ENCODE peak calls at places on chromosomes 12 and 14, in ten cellular contexts. Y is tibial nerve; G is GM12878; E is CD4-positive, CD25-positive, alpha-beta regulatory T cell; D is esophagus squamous epithelium; F is mammary epithelial cell; O is tibial artery; X is lower lobe of right lung; M is IMR-90; C is CD4-positive, alpha-beta memory T cell. R is an unnamed sample.

GRCh38 chr12:15522574-15523187 is 200.4 kb downstream of the PTPRO start:
- DNase-seq in F (peak; percentile 39), Y (no peak), X (no peak), D (no peak), G (no peak), O (no peak), M (peak; percentile 34), E (no peak), C (no peak), R (no peak)

GRCh38 chr14:68476212-68476964 is 316.5 kb downstream of the ZFP36L1 start:
- DNase-seq in O (peak; percentile 90), X (peak; percentile 72), C (no peak), E (no peak), M (peak; percentile 84), Y (peak; percentile 79), G (peak; percentile 93), D (no peak), F (peak; percentile 93), R (no peak)

GRCh38 chr12:131831635-131832041 is 3.4 kb downstream of the MMP17 start:
- DNase-seq in C (no peak), D (no peak), G (no peak), M (peak; percentile 53), Y (no peak), E (no peak), F (peak; percentile 14), X (no peak), O (no peak), R (no peak)

GRCh38 chr12:121005346-121005815 is 10.9 kb downstream of the C12orf43 start:
- DNase-seq in M (peak; percentile 23), X (no peak), O (no peak), Y (no peak), F (peak; percentile 32), G (no peak), D (no peak), C (no peak), E (peak; percentile 7), R (no peak)

GRCh38 chr12:66387067-66387466 is 84.8 kb downstream of the HELB start:
- DNase-seq in O (no peak), G (no peak), E (no peak), F (no peak), X (no peak), C (no peak), D (no peak), M (no peak), Y (no peak), R (no peak)

GRCh38 chr14:23539209-23539866 is 12.2 kb downstream of the ZFHX2 start:
- DNase-seq in X (no peak), M (peak; percentile 28), F (peak; percentile 9), Y (no peak), O (no peak), E (no peak), G (no peak), D (no peak), C (no peak), R (no peak)

GRCh38 chr12:30617568-30617967 is 78.1 kb downstream of the IPO8 start:
- DNase-seq in O (no peak), F (no peak), E (no peak), Y (no peak), G (no peak), X (no peak), M (no peak), C (no peak), D (no peak), R (no peak)

GRCh38 chr12:40226652-40227051 is 1.9 kb downstream of the LRRK2 start:
- DNase-seq in Y (peak; percentile 67), E (no peak), D (no peak), M (peak; percentile 73), C (no peak), O (peak; percentile 76), X (no peak), F (peak; percentile 72), G (no peak), R (no peak)

GRCh38 chr14:73244541-73244940 is 7.2 kb downstream of the PAPLN start:
- DNase-seq in M (no peak), G (no peak), O (no peak), F (no peak), E (no peak), C (no peak), D (no peak), Y (no peak), X (no peak), R (no peak)

GRCh38 chr12:124774054-124774461 is 89.6 kb downstream of the SCARB1 start:
- DNase-seq in X (peak; percentile 65), F (no peak), Y (no peak), E (no peak), M (no peak), O (no peak), C (no peak), D (no peak), G (no peak), R (no peak)

GRCh38 chr12:42145552-42146215 is 1.0 kb upstream of the GXYLT1 start:
- DNase-seq in F (no peak), M (peak; percentile 2), X (no peak), C (no peak), E (no peak), O (no peak), Y (no peak), D (no peak), G (no peak), R (no peak)
- H3K4me3 ChIP-seq in F (no peak overlapping the region), M (no peak overlapping the region), X (peak overlapping the region; percentile 67), C (peak overlapping the region; percentile 80), E (peak overlapping the region; percentile 88), O (peak overlapping the region; percentile 68), Y (peak overlapping the region; percentile 68), D (peak overlapping the region; percentile 98), G (peak overlapping the region; percentile 82), R (peak overlapping the region; percentile 87)

DNA sequence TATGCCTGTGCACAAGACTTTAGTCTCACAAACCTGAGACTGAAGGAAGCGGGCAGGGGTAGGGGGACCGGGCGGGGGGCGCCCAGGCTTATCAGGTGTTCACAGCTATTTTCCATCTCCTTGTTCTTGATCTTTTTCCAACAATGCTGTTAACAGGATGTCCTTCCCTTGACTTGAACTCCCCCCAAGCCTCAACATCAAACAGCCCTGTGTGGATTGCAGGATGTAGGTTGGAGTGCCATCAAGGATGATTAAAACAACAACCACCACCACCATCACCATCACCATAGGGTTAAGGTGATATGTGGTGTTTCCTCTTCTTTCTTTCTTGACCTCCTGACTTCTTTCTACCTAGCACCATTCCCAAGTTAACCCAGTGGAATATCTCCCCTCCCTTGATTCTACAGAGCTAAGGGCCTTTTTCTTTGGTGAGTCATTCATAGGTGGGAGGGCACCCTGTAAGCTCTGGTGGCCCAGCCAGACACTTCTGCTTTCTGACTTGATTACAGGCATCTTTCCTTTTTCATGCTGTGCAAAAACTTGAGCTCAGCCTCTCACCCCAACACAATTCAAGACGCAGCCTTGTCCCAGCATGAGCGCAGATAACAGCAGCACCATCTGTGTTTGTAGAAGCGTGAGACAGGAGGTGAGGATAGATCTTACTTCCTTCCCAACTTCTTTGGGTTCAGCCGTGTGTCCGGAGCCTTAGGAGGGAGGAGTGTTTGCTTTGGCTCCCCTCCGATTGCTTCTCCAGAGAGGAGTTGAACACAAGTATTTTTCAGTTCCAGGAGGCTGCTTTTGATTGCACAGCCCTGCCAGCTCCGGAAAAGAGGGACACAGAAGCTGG is 26.8 kb downstream of the FLVCR2 start:
- DNase-seq in X (no peak), E (no peak), O (peak; percentile 41), F (no peak), G (no peak), C (no peak), Y (peak; percentile 57), M (no peak), D (no peak), R (no peak)
- H3K27ac ChIP-seq in X (peak overlapping the region; percentile 70), E (no peak overlapping the region), O (no peak overlapping the region), F (no peak overlapping the region), G (no peak overlapping the region), C (no peak overlapping the region), Y (peak overlapping the region; percentile 73), M (no peak overlapping the region), D (no peak overlapping the region), R (no peak overlapping the region)

DNA sequence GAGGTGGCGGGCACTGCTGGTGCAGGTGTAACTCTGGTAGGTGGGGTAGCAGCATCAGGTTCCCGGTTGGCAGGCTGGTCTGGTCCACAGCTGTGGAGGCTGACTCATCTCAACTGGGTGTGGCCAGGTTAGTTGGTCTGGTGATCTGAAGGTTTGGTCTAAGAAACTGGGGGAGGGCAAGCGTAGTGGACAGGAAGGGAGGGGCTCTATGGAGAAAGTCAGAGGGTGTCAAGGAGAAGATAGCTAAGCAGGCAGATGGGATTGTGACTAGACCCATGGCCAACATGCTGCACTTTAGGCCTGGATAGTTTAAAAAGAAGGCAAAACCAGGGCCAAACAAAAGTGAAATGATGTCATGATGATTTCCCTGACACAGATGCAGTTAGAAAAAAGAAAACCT is 7.9 kb downstream of the TRIM9 start:
- DNase-seq in M (no peak), X (no peak), D (no peak), E (no peak), Y (no peak), O (no peak), C (no peak), F (peak; percentile 86), G (no peak), R (no peak)
- H3K9me3 ChIP-seq in M (no peaks in the 10 kb centered on the region), X (no peaks in the 10 kb centered on the region), D (no peaks in the 10 kb centered on the region), E (no peaks in the 10 kb centered on the region), Y (no peaks in the 10 kb centered on the region), O (no peaks in the 10 kb centered on the region), C (no peaks in the 10 kb centered on the region), F (no peaks in the 10 kb centered on the region), G (no peaks in the 10 kb centered on the region), R (no peaks in the 10 kb centered on the region)

GRCh38 chr14:103905861-103906456 is 22.3 kb upstream of the TDRD9 start:
- DNase-seq in E (no peak), C (no peak), D (no peak), O (no peak), G (no peak), Y (no peak), F (no peak), X (peak; percentile 36), M (no peak), R (no peak)

GRCh38 chr14:103910984-103911383 is 17.3 kb upstream of the TDRD9 start:
- DNase-seq in C (no peak), M (no peak), O (no peak), F (no peak), E (no peak), X (peak; percentile 27), D (no peak), Y (no peak), G (no peak), R (no peak)

GRCh38 chr14:103908580-103908979 is 19.7 kb upstream of the TDRD9 start:
- DNase-seq in D (no peak), M (no peak), C (no peak), G (no peak), Y (no peak), O (no peak), X (no peak), E (no peak), F (no peak), R (no peak)

GRCh38 chr14:103909531-103910261 is 18.6 kb upstream of the TDRD9 start:
- DNase-seq in D (no peak), E (no peak), C (no peak), F (no peak), X (peak; percentile 41), M (no peak), G (no peak), O (no peak), Y (no peak), R (no peak)

DNA sequence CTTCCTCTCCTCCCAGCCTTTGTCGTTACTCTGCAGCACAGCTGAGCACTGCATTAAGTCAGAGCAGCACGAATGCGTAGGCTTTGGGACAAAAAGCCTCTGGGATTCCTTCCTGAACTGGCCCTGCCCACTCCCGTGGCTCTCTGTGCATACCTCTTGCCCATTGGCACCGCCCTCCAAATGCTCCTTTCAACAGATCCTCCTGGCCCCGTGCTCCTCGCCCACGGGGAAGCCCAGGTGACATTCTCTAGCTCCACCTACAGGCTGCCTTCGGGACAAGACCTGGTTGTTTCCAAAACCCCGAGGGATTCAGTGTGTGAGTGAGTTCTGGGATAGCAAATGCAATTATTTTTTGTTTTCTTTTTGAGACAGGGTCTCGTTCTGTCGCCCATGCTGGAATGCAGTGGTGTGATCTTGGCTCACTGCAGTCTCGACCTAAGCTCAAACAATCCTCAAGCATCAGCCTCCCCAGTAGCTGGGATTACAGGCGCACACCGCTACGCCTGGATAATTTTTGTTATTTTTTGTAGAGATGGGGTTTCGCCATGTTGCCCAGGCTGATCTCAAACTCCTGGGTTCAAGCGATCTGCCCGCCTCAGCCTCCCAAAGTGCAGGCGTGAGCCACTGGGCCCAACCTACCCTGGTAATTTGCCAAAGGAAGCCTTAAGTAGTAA is 17.9 kb upstream of the TDRD9 start:
- DNase-seq in G (peak; percentile 9), M (peak; percentile 66), F (peak; percentile 93), C (peak; percentile 70), E (peak; percentile 59), X (peak; percentile 94), Y (peak; percentile 71), O (peak; percentile 55), D (no peak), R (peak; percentile 48)
- H3K4me3 ChIP-seq in G (no peak overlapping the region), M (no peak overlapping the region), F (no peak overlapping the region), C (peak overlapping the region; percentile 15), E (peak overlapping the region; percentile 51), X (peak overlapping the region; percentile 18), Y (no peak overlapping the region), O (no peak overlapping the region), D (peak overlapping the region; percentile 46), R (peak overlapping the region; percentile 17)